ENCODE peak calls at places on chromosomes 7 and 10, in seven cellular contexts. I is hepatocyte, M is OCI-LY7, S is GM23338, F is HCT116, X is GM23248, R is PC-3. T is an unnamed sample.

GRCh38 chr7:97971120-97971989 is 18.6 kb downstream of the OCM2 start:
- DNase-seq in I (peak; percentile 29), M (peak; percentile 63), S (peak; percentile 42), F (no peak), X (peak; percentile 45), R (peak; percentile 19), T (peak; percentile 14)

GRCh38 chr7:22601028-22601795 is 101.2 kb upstream of the STEAP1B start:
- DNase-seq in I (no peak), M (no peak), S (no peak), F (no peak), X (peak; percentile 47), R (no peak), T (no peak)

GRCh38 chr7:117083648-117084047 is 130.3 kb downstream of the ST7 start:
- DNase-seq in I (no peak), M (no peak), S (no peak), F (no peak), X (no peak), R (no peak), T (no peak)

GRCh38 chr10:72080042-72081035 is 8.0 kb downstream of the SPOCK2 start:
- DNase-seq in I (no peak), M (no peak), S (peak; percentile 48), F (no peak), X (no peak), R (peak; percentile 60), T (no peak)

GRCh38 chr7:5064391-5065106 is 18.9 kb downstream of the RBAK start:
- DNase-seq in I (no peak), M (no peak), S (peak; percentile 46), F (no peak), X (peak; percentile 35), R (no peak), T (no peak)

GRCh38 chr10:7544203-7544602 is 122.6 kb downstream of the ITIH5 start:
- DNase-seq in I (no peak), M (no peak), S (no peak), F (no peak), X (no peak), R (no peak), T (no peak)

GRCh38 chr7:15086171-15086745 is 183.7 kb upstream of the DGKB start:
- DNase-seq in I (no peak), M (no peak), S (no peak), F (no peak), X (peak; percentile 53), R (no peak), T (no peak)

GRCh38 chr7:4774804-4775280 is 581 bp upstream of the AP5Z1 start:
- DNase-seq in I (peak; percentile 64), M (no peak), S (no peak), F (peak; percentile 18), X (peak; percentile 93), R (peak; percentile 52), T (no peak)

GRCh38 chr7:101792051-101792651 is 25.3 kb upstream of the CUX1 start:
- DNase-seq in I (peak; percentile 48), M (no peak), S (no peak), F (no peak), X (peak; percentile 86), R (peak; percentile 35), T (no peak)

GRCh38 chr10:70328987-70329386 is 45.2 kb upstream of the NPFFR1 start:
- DNase-seq in I (no peak), M (no peak), S (no peak), F (no peak), X (peak; percentile 78), R (peak; percentile 46), T (no peak)

GRCh38 chr7:77565917-77566316 is 28.8 kb downstream of the PTPN12 start:
- DNase-seq in I (no peak), M (no peak), S (no peak), F (no peak), X (peak; percentile 92), R (peak; percentile 75), T (no peak)

GRCh38 chr10:80108576-80109239 is 23.8 kb upstream of the PLAC9 start:
- DNase-seq in I (no peak), M (no peak), S (no peak), F (peak; percentile 4), X (peak; percentile 20), R (no peak), T (peak; percentile 3)

GRCh38 chr10:49001402-49001801 is 61.8 kb upstream of the LRRC18 start:
- DNase-seq in I (peak; percentile 48), M (no peak), S (peak; percentile 76), F (no peak), X (no peak), R (peak; percentile 31), T (peak; percentile 53)

GRCh38 chr10:93352638-93353383 is 129.3 kb downstream of the MYOF start:
- DNase-seq in I (peak; percentile 68), M (peak; percentile 52), S (peak; percentile 77), F (no peak), X (peak; percentile 56), R (peak; percentile 60), T (peak; percentile 60)

GRCh38 chr10:93356516-93356915 is 125.6 kb downstream of the MYOF start:
- DNase-seq in I (no peak), M (no peak), S (no peak), F (no peak), X (no peak), R (no peak), T (no peak)

DNA sequence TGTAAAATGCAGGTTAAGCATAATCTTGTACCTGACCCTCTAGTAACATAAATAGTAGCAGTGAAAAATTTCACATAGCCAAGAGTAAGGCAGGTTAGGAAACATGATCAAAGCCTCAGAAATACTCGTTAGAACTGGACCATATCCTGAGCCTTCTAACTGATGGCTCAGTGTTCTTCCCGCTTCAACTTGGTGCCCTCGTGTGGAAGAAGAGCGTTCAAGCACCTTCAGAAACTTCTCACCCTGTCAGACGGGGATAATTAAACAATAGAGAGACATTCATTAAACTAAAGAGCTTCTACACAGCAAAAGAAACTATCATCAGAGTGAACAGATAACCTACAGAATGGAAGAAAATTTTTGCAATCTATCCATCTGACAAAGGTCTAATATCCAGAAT is 124.5 kb downstream of the MYOF start:
- DNase-seq in I (peak; percentile 57), M (peak; percentile 48), S (peak; percentile 85), F (no peak), X (peak; percentile 62), R (peak; percentile 34), T (peak; percentile 81)
- TF ChIP-seq EZH2phosphoT487 in I (no peak), M (no peak), S (no peak), F (no peak), X (no peak), R (no peak), T (no peak)

DNA sequence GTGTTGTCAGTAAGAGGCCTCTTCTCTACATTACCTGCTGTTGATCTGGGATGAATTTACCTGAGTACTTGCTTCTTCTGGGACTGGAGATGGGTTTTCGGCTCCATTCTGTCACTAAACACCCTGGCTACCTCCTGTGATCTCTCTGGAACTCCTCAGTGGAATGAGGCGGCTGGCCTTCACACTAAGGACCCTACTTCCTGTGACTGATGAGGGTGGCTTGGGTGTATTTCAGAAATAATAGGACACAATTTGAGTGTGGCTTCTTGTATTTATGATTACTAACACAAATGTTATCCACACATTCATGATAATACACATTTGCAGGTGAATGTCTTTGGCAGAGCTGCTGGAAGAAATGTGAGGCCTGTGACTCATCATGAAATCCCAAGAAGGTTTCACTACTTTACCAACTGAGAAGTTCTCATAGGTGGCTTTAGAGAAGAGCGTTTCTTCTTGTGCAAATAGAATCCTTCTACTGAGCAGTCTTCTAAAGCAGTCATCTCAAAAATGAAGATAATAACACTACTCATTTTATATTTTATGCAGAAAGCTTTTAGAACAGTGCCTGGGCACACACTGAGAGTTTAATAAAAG is 21.3 kb upstream of the EVX1 start:
- DNase-seq in I (no peak), M (no peak), S (no peak), F (no peak), X (no peak), R (peak; percentile 82), T (no peak)
- TF ChIP-seq EZH2phosphoT487 in I (no peak), M (no peak), S (no peak), F (no peak), X (no peak), R (no peak), T (no peak)

DNA sequence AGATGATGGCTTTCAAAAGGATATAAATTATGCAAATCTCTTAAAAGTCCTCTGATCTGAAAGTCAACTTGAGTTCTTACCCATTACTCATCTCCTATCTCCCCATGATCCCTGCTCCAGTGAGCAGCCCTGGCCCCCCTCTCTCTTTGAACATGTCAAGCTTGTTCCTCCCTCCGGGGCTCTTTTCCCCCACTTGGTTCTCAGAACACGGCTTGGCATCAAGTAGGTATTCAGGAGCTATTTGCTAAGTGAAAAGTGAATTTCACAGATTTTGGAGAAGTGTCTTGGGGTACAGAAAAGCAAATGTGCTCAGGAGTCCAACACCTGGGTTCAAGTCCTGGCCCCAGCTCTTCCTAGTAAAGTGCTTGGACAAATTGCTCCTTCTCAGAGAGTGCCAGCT is 98.3 kb upstream of the CTBP2 start:
- DNase-seq in I (no peak), M (no peak), S (no peak), F (no peak), X (no peak), R (no peak), T (no peak)
- TF ChIP-seq EZH2phosphoT487 in I (no peak), M (no peak), S (no peak), F (no peak), X (no peak), R (no peak), T (no peak)

GRCh38 chr7:82624337-82624736 is 180.8 kb upstream of the CACNA2D1 start:
- DNase-seq in I (no peak), M (no peak), S (no peak), F (no peak), X (peak; percentile 97), R (peak; percentile 6), T (no peak)
- TF ChIP-seq EZH2phosphoT487 in I (no peak), M (no peak), S (no peak), F (no peak), X (no peak), R (no peak), T (no peak)

GRCh38 chr7:43646603-43647313 is 63.9 kb downstream of the STK17A start:
- DNase-seq in I (no peak), M (peak; percentile 13), S (peak; percentile 27), F (no peak), X (peak; percentile 90), R (peak; percentile 77), T (no peak)

GRCh38 chr7:43647772-43648643 is 65.1 kb downstream of the STK17A start:
- DNase-seq in I (peak; percentile 62), M (peak; percentile 57), S (peak; percentile 39), F (peak; percentile 67), X (peak; percentile 99), R (peak; percentile 98), T (no peak)

GRCh38 chr7:43645699-43646226 is 62.9 kb downstream of the STK17A start:
- DNase-seq in I (no peak), M (peak; percentile 30), S (no peak), F (no peak), X (no peak), R (no peak), T (no peak)

GRCh38 chr7:43648725-43649406 is 66.0 kb downstream of the STK17A start:
- DNase-seq in I (no peak), M (peak; percentile 91), S (no peak), F (no peak), X (peak; percentile 73), R (peak; percentile 61), T (no peak)

DNA sequence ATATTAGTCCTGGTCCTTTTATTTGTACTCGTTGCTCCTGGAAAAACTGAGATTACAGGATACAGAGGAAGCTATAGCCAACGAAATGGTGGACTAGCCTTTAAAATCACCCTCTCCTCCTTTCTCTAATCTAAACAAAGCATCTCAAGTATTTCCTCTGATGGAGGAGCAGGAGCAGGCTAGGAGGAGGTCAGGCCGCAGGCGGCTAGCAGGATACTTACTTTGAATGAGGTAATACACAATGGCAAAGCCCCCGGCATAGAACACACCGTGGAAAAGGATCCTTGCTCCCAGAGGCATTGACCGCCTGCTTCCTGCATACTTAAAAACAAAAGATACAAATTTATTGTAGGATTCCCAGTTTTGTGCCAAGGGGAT is 64.4 kb downstream of the STK17A start:
- DNase-seq in I (no peak), M (no peak), S (peak; percentile 83), F (no peak), X (peak; percentile 78), R (no peak), T (peak; percentile 72)
- TF ChIP-seq EZH2phosphoT487 in I (no peak), M (no peak), S (no peak), F (no peak), X (no peak), R (no peak), T (no peak)

T was measured in neural progenitor cell.